ENCODE peak calls at places on chromosomes 7 and 10, in four cellular contexts. Q is HepG2, G is K562, I is H1. Z is an unnamed sample.

GRCh38 chr10:110460111-110460809 is 37.4 kb upstream of the DUSP5 start:
- DNase-seq in Q (peak; percentile 32), G (no peak), I (no peak), Z (no peak)

GRCh38 chr7:50206521-50207250 is 97.8 kb upstream of the IKZF1 start:
- DNase-seq in Q (peak; percentile 40), I (no peak), G (no peak), Z (no peak)

GRCh38 chr10:24929056-24929544 is 23.3 kb downstream of the PRTFDC1 start:
- DNase-seq in G (no peak), I (no peak), Q (no peak), Z (no peak)

GRCh38 chr10:132400041-132400546 is 3.1 kb downstream of the PWWP2B start:
- DNase-seq in G (no peak), I (no peak), Q (no peak), Z (no peak)

GRCh38 chr10:16948335-16948734 is 131.1 kb upstream of the RSU1 start:
- DNase-seq in Q (no peak), I (no peak), G (no peak), Z (no peak)

GRCh38 chr10:132404169-132404880 is 7.3 kb downstream of the PWWP2B start:
- DNase-seq in I (no peak), G (no peak), Q (no peak), Z (no peak)

GRCh38 chr10:51699145-51699474 is 285 bp downstream of the CSTF2T start:
- DNase-seq in Q (no peak), I (no peak), G (peak; percentile 41), Z (no peak)

GRCh38 chr7:108468246-108468645 is 12.0 kb upstream of the NRCAM start:
- DNase-seq in G (no peak), I (no peak), Q (no peak), Z (no peak)

GRCh38 chr7:151402029-151402835 is 7.6 kb downstream of the WDR86 start:
- DNase-seq in Q (no peak), G (no peak), I (no peak), Z (no peak)

GRCh38 chr7:33932221-33932620 is 26.9 kb downstream of the BMPER start:
- DNase-seq in G (no peak), Q (no peak), I (no peak), Z (no peak)

GRCh38 chr10:32983333-32983909 is 25.4 kb upstream of the ITGB1 start:
- DNase-seq in Q (peak; percentile 77), I (no peak), G (no peak), Z (no peak)

GRCh38 chr7:44073664-44074348 is 8.4 kb upstream of the PGAM2 start:
- DNase-seq in I (no peak), Q (no peak), G (no peak), Z (peak; percentile 25)

GRCh38 chr10:95818010-95818409 is 62.0 kb downstream of the ENTPD1 start:
- DNase-seq in Q (no peak), G (no peak), I (no peak), Z (no peak)

GRCh38 chr7:30755384-30756154 is 3.6 kb downstream of the INMT start:
- DNase-seq in I (no peak), Q (no peak), G (no peak), Z (no peak)

GRCh38 chr10:87656431-87657072 is 3.1 kb upstream of the PAPSS2 start:
- DNase-seq in Q (peak; percentile 51), I (no peak), G (peak; percentile 34), Z (no peak)

GRCh38 chr10:86960003-86960862 is 1.8 kb downstream of the SNCG start:
- DNase-seq in G (peak; percentile 85), I (peak; percentile 81), Q (peak; percentile 68), Z (peak; percentile 69)

GRCh38 chr7:102978280-102978679 is 65.5 kb downstream of the LRRC17 start:
- DNase-seq in Q (no peak), G (no peak), I (no peak), Z (no peak)
- TF ChIP-seq JUN in Q (no peak), G (no peak), I (no peak), Z (no peak)

GRCh38 chr10:58820386-58820785 is 307.7 kb downstream of the BICC1 start:
- DNase-seq in I (no peak), Q (no peak), G (no peak), Z (no peak)
- TF ChIP-seq SP1 in I (no peak), Q (no peak), G (no peak), Z (no peak)

GRCh38 chr10:93595378-93596288 is 5.4 kb downstream of the RBP4 start:
- DNase-seq in Q (no peak), I (no peak), G (no peak), Z (no peak)

GRCh38 chr10:93599335-93599734 is 1.7 kb downstream of the RBP4 start:
- DNase-seq in I (no peak), Q (no peak), G (no peak), Z (no peak)

GRCh38 chr10:93596539-93596938 is 4.5 kb downstream of the RBP4 start:
- DNase-seq in G (no peak), I (peak; percentile 69), Q (peak; percentile 43), Z (peak; percentile 42)

GRCh38 chr10:93598157-93598556 is 2.9 kb downstream of the RBP4 start:
- DNase-seq in Q (no peak), G (no peak), I (no peak), Z (no peak)

DNA sequence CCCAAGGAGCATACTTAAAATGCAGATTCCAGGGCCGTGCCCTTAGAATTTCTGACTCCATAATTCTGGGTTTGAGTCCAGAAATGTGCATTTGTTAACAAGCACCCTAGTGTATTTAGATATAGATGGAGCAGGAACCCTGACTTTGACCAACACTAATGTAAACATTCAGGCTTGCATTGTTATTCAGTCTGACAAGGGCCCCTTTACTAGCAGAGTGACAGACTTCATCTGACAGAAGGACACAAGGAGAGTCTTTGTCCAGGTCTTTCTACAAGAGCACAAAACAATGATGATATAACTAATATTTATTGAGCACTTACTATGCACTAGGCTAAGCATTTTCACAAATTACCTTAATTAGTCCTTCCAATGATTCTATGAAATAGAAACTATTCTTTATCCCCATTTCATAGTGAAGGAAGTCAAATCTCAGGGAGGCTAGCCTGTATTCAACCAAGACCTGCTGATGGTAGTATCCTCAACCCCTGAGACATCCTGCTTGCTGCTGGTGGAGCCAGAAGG is 3.9 kb downstream of the RBP4 start:
- DNase-seq in I (no peak), Q (peak; percentile 74), G (no peak), Z (no peak)
- TF ChIP-seq JUN in I (no peak), Q (no peak), G (no peak), Z (no peak)

GRCh38 chr7:66571568-66571967 is 57.1 kb upstream of the KCTD7 start:
- DNase-seq in I (no peak), G (no peak), Q (no peak), Z (no peak)

GRCh38 chr7:66575398-66575797 is 53.3 kb upstream of the KCTD7 start:
- DNase-seq in G (no peak), Q (no peak), I (no peak), Z (no peak)

DNA sequence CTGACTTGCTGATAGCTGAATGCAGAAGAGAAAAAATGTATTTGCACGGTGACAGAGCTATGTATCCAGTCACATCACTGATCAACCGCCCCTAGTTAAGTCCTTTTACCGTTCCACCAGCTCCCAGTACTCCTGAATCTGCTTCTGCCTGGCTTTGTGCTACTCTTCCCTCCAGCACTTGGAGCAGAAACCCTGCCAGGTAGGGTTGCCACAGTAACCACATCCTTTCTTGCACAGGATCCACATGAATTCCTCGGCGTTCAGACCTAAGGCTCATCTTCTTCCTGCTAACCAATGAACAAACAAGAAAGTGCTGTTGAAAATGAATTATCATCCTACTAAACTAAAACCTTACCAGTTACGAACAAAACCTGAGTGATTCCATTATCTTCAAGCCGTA is 52.0 kb upstream of the KCTD7 start:
- DNase-seq in G (no peak), Q (no peak), I (no peak), Z (no peak)
- TF ChIP-seq SP1 in G (no peak), Q (no peak), I (no peak), Z (no peak)

GRCh38 chr10:69677914-69678654 is 48.0 kb downstream of the FAM241B start:
- DNase-seq in I (no peak), G (no peak), Q (no peak), Z (no peak)
- TF ChIP-seq JUN in I (no peak), G (no peak), Q (no peak), Z (no peak)